ENCODE peak calls at places on chromosomes 4 and X, in eight cellular contexts. E is SK-N-SH; B is effector memory CD4-positive, alpha-beta T cell; Q is brain microvascular endothelial cell; W is H7; J is breast epithelium; I is tibial nerve; C is cardiac muscle cell. G is an unnamed sample.
A peak's percentile ranks its signal among the peaks of the same experiment; 100 is the strongest.

GRCh38 chrX:30489323-30489722 is 88.2 kb downstream of the TASL start:
- DNase-seq in Q (no peak), B (no peak), W (peak; percentile 18), J (no peak), E (no peak), I (no peak), C (no peak), G (no peak)

GRCh38 chr4:24753519-24753918 is 41.9 kb upstream of the SOD3 start:
- DNase-seq in E (no peak), B (no peak), C (no peak), I (no peak), Q (peak; percentile 36), W (no peak), J (no peak), G (peak; percentile 65)

GRCh38 chr4:45063701-45064100 is 337.3 kb upstream of the GNPDA2 start:
- DNase-seq in Q (no peak), I (no peak), C (no peak), E (peak; percentile 26), B (no peak), W (no peak), J (no peak), G (no peak)

GRCh38 chr4:145231906-145232700 is 51.7 kb upstream of the OTUD4 start:
- DNase-seq in J (no peak), E (no peak), Q (peak; percentile 36), C (peak; percentile 62), B (no peak), W (no peak), I (no peak), G (no peak)

GRCh38 chrX:97882306-97882705 is 998.6 kb downstream of the RPA4 start:
- DNase-seq in C (no peak), Q (no peak), W (no peak), B (no peak), J (no peak), I (no peak), E (no peak), G (no peak)

GRCh38 chrX:1667566-1667965 is 52.7 kb downstream of the ASMT start:
- DNase-seq in J (no peak), B (no peak), Q (no peak), E (no peak), W (no peak), C (no peak), I (no peak), G (no peak)

GRCh38 chr4:154542264-154542879 is 7.8 kb downstream of the PLRG1 start:
- DNase-seq in J (no peak), W (no peak), B (no peak), Q (no peak), I (no peak), C (no peak), E (no peak), G (no peak)

GRCh38 chr4:109009909-109010308 is 247.1 kb upstream of the ETNPPL start:
- DNase-seq in W (no peak), B (no peak), J (no peak), E (peak; percentile 20), Q (peak; percentile 76), C (peak; percentile 79), I (no peak), G (no peak)

GRCh38 chr4:66539745-66540144 is 869.5 kb upstream of the EPHA5 start:
- DNase-seq in Q (peak; percentile 5), I (no peak), E (no peak), B (no peak), J (no peak), W (no peak), C (no peak), G (no peak)

GRCh38 chr4:168908093-168908492 is 102.0 kb downstream of the CBR4 start:
- DNase-seq in B (no peak), W (no peak), C (peak; percentile 38), Q (peak; percentile 31), I (no peak), J (no peak), E (no peak), G (peak; percentile 25)

GRCh38 chrX:109533005-109533404 is 3.6 kb upstream of the NXT2 start:
- DNase-seq in I (no peak), E (no peak), C (no peak), J (no peak), B (no peak), W (no peak), Q (no peak), G (no peak)

GRCh38 chr4:186307916-186308315 is 41.9 kb downstream of the F11 start:
- DNase-seq in B (no peak), Q (no peak), C (no peak), J (no peak), W (no peak), I (no peak), E (no peak), G (no peak)

GRCh38 chr4:127598656-127599055 is 34.1 kb upstream of the INTU start:
- DNase-seq in J (no peak), B (no peak), W (no peak), E (no peak), C (no peak), I (no peak), Q (no peak), G (no peak)

GRCh38 chrX:41148553-41148952 is 63.3 kb downstream of the USP9X start:
- DNase-seq in C (peak; percentile 56), B (no peak), I (no peak), E (no peak), Q (peak; percentile 24), J (no peak), W (no peak), G (peak; percentile 19)

GRCh38 chr4:4343038-4343437 is 43.9 kb upstream of the NSG1 start:
- DNase-seq in Q (no peak), C (no peak), J (no peak), I (no peak), E (no peak), B (no peak), W (no peak), G (no peak)
- H3K27me3 ChIP-seq in Q (no peaks in the 10 kb centered on the region), C (no peaks in the 10 kb centered on the region), J (no peaks in the 10 kb centered on the region), I (no peaks in the 10 kb centered on the region), E (no peaks in the 10 kb centered on the region), B (no peaks in the 10 kb centered on the region), W (no peaks in the 10 kb centered on the region), G (no peaks in the 10 kb centered on the region)

GRCh38 chrX:81121513-81122363 is 80.0 kb downstream of the HMGN5 start:
- DNase-seq in B (peak; percentile 76), I (peak; percentile 84), W (peak; percentile 65), Q (peak; percentile 95), J (peak; percentile 80), E (peak; percentile 70), C (peak; percentile 95), G (peak; percentile 48)

GRCh38 chrX:81120270-81120935 is 81.3 kb downstream of the HMGN5 start:
- DNase-seq in B (no peak), W (no peak), I (no peak), C (no peak), Q (no peak), E (no peak), J (no peak), G (no peak)

DNA sequence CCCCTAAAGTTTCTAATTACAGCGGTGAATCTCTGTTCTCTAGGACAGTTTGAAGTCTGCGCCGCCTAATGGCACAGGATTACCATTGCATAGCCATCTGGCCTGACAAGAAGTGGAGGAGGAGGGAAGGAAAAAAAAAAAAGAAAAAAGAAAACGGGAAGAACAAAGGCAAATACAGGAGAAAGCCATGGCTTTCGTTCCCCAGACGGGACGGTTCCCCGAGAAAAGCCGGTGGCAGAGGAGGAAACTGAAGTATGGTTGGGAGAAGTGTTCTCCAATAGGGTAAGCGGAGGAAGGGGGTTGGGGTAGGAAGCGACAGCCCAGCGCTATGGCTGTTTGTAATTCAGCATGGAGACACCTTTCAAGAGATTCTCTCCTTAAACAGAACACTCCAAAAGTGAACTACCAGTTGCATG is 80.8 kb downstream of the HMGN5 start:
- DNase-seq in I (peak; percentile 19), E (peak; percentile 8), W (peak; percentile 7), Q (peak; percentile 27), J (peak; percentile 20), B (no peak), C (peak; percentile 58), G (peak; percentile 14)
- H3K4me3 ChIP-seq in I (peak overlapping the region; percentile 42), E (peak overlapping the region; percentile 59), W (peak overlapping the region; percentile 32), Q (peak overlapping the region; percentile 61), J (peak overlapping the region; percentile 49), B (peak overlapping the region; percentile 66), C (peak overlapping the region; percentile 68), G (peak overlapping the region; percentile 54)

GRCh38 chr4:8337083-8337482 is 67.5 kb downstream of the HTRA3 start:
- DNase-seq in E (no peak), J (no peak), B (no peak), W (no peak), C (no peak), I (no peak), Q (no peak), G (no peak)
- H3K27me3 ChIP-seq in E (no peaks in the 10 kb centered on the region), J (no peaks in the 10 kb centered on the region), B (no peaks in the 10 kb centered on the region), W (no peaks in the 10 kb centered on the region), C (no peaks in the 10 kb centered on the region), I (no peaks in the 10 kb centered on the region), Q (no peaks in the 10 kb centered on the region), G (no peaks in the 10 kb centered on the region)

GRCh38 chr4:158163941-158164665 is 8.7 kb downstream of the GASK1B start:
- DNase-seq in W (no peak), Q (no peak), J (no peak), E (no peak), I (no peak), C (no peak), B (no peak), G (no peak)
- H3K4me3 ChIP-seq in W (no peak overlapping the region), Q (no peak overlapping the region), J (no peak overlapping the region), E (no peak overlapping the region), I (peak overlapping the region; percentile 10), C (no peak overlapping the region), B (no peak overlapping the region), G (no peak overlapping the region)